ENCODE peak calls at places on chromosomes 6 and 20, in six cellular contexts. P is spleen, V is H1, T is prostate gland, C is transverse colon, W is GM23338. D is an unnamed sample.
A peak's percentile ranks its signal among the peaks of the same experiment; 100 is the strongest.

GRCh38 chr6:49570474-49571079 is 20.1 kb downstream of the C6orf141 start:
- DNase-seq in T (no peak), P (no peak), V (no peak), W (no peak), C (no peak), D (no peak)

GRCh38 chr20:57809661-57810172 is 99.9 kb upstream of the PMEPA1 start:
- DNase-seq in W (no peak), T (peak; percentile 54), P (peak; percentile 63), C (no peak), V (no peak), D (no peak)

GRCh38 chr6:42313941-42314570 is 96.4 kb upstream of the MRPS10 start:
- DNase-seq in C (no peak), T (no peak), V (no peak), W (no peak), P (no peak), D (no peak)

GRCh38 chr6:168086066-168086465 is 7.1 kb upstream of the FRMD1 start:
- DNase-seq in V (no peak), P (no peak), W (no peak), T (no peak), C (no peak), D (no peak)

GRCh38 chr6:12147557-12148316 is 135.6 kb downstream of the HIVEP1 start:
- DNase-seq in P (no peak), V (no peak), T (no peak), C (no peak), W (no peak), D (no peak)

GRCh38 chr6:10633216-10633615 is 61.2 kb downstream of the C6orf52 start:
- DNase-seq in P (no peak), W (no peak), T (no peak), C (no peak), V (no peak), D (no peak)

GRCh38 chr6:100808638-100809275 is 72.4 kb downstream of the ASCC3 start:
- DNase-seq in T (no peak), C (no peak), W (no peak), V (no peak), P (no peak), D (no peak)

GRCh38 chr6:166996406-166996805 is 2.8 kb upstream of the CEP43 start:
- DNase-seq in T (no peak), P (no peak), W (no peak), C (no peak), V (no peak), D (no peak)

GRCh38 chr6:88730602-88731001 is 232.8 kb downstream of the RNGTT start:
- DNase-seq in C (no peak), P (no peak), V (no peak), W (peak; percentile 82), T (no peak), D (no peak)

GRCh38 chr6:166987448-166987847 is 11.7 kb upstream of the CEP43 start:
- DNase-seq in V (no peak), P (no peak), W (no peak), C (no peak), T (no peak), D (no peak)

GRCh38 chr6:20575125-20575524 is 40.9 kb downstream of the CDKAL1 start:
- DNase-seq in V (no peak), W (no peak), P (no peak), C (no peak), T (no peak), D (no peak)

GRCh38 chr6:129469070-129469662 is 240.8 kb downstream of the ARHGAP18 start:
- DNase-seq in P (no peak), V (no peak), C (no peak), W (no peak), T (no peak), D (no peak)

GRCh38 chr20:63457737-63458136 is 14.7 kb downstream of the KCNQ2 start:
- DNase-seq in C (no peak), W (no peak), T (no peak), V (no peak), P (peak; percentile 81), D (peak; percentile 31)

GRCh38 chr6:111793711-111794111 is 79.5 kb downstream of the FYN start:
- DNase-seq in T (no peak), C (peak; percentile 44), V (no peak), P (peak; percentile 86), W (no peak), D (peak; percentile 34)

GRCh38 chr6:37777272-37777736 is 42.2 kb upstream of the ZFAND3 start:
- DNase-seq in T (no peak), W (peak; percentile 62), C (no peak), P (no peak), V (peak; percentile 53), D (no peak)

GRCh38 chr6:17484201-17484606 is 90.8 kb downstream of the CAP2 start:
- DNase-seq in W (no peak), C (no peak), P (no peak), V (peak; percentile 10), T (no peak), D (no peak)

GRCh38 chr6:43706788-43707187 is 19.2 kb upstream of the MRPS18A start:
- DNase-seq in C (no peak), V (no peak), T (no peak), W (no peak), P (no peak), D (no peak)

GRCh38 chr20:32052792-32053362 is 835 bp downstream of the HCK start:
- DNase-seq in C (peak; percentile 55), V (peak; percentile 70), T (no peak), P (peak; percentile 96), W (peak; percentile 88), D (peak; percentile 49)

GRCh38 chr20:57224641-57225138 is 41.8 kb downstream of the BMP7 start:
- DNase-seq in T (no peak), C (no peak), V (no peak), W (no peak), P (no peak), D (no peak)

GRCh38 chr20:53983401-53983800 is 87.0 kb downstream of the BCAS1 start:
- DNase-seq in P (no peak), V (no peak), W (no peak), T (no peak), C (no peak), D (no peak)

GRCh38 chr20:53982624-53983023 is 87.8 kb downstream of the BCAS1 start:
- DNase-seq in C (no peak), W (no peak), T (no peak), V (no peak), P (no peak), D (no peak)

GRCh38 chr20:53986037-53986436 is 84.4 kb downstream of the BCAS1 start:
- DNase-seq in V (no peak), T (no peak), W (no peak), P (no peak), C (no peak), D (no peak)

GRCh38 chr20:53984781-53985518 is 85.4 kb downstream of the BCAS1 start:
- DNase-seq in P (no peak), V (no peak), W (no peak), C (no peak), T (no peak), D (no peak)

GRCh38 chr20:53984354-53984753 is 86.0 kb downstream of the BCAS1 start:
- DNase-seq in P (no peak), C (no peak), W (no peak), V (no peak), T (no peak), D (no peak)
- TF ChIP-seq POLR2AphosphoS5 in P (no peak), C (no peak), W (no peak), V (no peak), T (no peak), D (no peak)

DNA sequence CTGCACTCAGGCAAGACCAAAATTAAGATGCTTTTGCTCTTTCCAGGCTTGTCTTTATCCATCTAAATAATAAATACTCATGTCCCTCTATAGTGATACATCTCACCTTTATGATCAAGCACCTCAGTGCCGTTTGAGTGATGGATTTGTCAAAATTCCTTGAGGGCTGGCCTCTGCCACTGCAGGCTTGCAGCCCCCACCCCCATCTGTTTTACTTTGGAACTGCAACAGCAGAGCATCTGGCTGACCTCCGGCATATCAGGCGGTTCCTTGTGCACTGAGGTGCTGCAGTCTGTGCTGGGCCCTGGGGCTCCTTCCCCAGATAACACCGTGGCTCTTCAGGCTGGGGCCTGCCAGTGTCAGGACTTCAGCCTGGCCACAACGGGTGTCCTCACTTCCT is 386.9 kb downstream of the CDH26 start:
- DNase-seq in P (no peak), C (no peak), T (no peak), V (no peak), W (peak; percentile 13), D (no peak)
- TF ChIP-seq CTCF in P (no peak), C (no peak), T (no peak), V (no peak), W (no peak), D (no peak)

GRCh38 chr6:50817638-50817950 is 1.1 kb upstream of the TFAP2B start:
- DNase-seq in V (no peak), C (no peak), T (no peak), W (no peak), P (no peak), D (no peak)

GRCh38 chr6:50819906-50820589 is 1.4 kb downstream of the TFAP2B start:
- DNase-seq in C (no peak), P (no peak), V (no peak), T (no peak), W (peak; percentile 71), D (no peak)

GRCh38 chr6:50816947-50817637 is 1.6 kb upstream of the TFAP2B start:
- DNase-seq in P (no peak), T (no peak), W (no peak), C (no peak), V (no peak), D (no peak)

GRCh38 chr6:50819527-50819905 is 845 bp downstream of the TFAP2B start:
- DNase-seq in V (peak; percentile 73), T (no peak), W (no peak), P (no peak), C (no peak), D (no peak)

DNA sequence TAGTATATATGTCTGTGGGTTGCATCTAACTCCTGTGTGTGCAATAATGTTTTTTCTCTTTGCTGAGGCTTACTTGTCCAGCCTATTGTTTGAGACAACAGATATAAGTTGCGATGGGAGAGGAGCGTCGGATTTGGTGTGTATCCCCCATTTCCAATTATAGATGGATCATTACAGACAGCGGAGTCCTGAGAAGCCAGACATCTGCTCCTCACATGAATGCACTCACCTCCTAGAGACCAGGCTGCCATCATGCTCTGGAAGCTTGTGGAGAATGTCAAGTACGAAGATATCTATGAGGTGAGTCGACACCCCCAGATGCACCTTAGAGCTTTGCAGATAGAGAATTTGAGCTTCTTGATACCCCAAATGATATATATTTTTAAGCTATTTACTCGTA is at the start of gene TFAP2B:
- DNase-seq in C (no peak), W (no peak), T (no peak), V (no peak), P (no peak), D (no peak)
- TF ChIP-seq POLR2AphosphoS5 in C (no peak), W (no peak), T (no peak), V (no peak), P (no peak), D (no peak)

DNA sequence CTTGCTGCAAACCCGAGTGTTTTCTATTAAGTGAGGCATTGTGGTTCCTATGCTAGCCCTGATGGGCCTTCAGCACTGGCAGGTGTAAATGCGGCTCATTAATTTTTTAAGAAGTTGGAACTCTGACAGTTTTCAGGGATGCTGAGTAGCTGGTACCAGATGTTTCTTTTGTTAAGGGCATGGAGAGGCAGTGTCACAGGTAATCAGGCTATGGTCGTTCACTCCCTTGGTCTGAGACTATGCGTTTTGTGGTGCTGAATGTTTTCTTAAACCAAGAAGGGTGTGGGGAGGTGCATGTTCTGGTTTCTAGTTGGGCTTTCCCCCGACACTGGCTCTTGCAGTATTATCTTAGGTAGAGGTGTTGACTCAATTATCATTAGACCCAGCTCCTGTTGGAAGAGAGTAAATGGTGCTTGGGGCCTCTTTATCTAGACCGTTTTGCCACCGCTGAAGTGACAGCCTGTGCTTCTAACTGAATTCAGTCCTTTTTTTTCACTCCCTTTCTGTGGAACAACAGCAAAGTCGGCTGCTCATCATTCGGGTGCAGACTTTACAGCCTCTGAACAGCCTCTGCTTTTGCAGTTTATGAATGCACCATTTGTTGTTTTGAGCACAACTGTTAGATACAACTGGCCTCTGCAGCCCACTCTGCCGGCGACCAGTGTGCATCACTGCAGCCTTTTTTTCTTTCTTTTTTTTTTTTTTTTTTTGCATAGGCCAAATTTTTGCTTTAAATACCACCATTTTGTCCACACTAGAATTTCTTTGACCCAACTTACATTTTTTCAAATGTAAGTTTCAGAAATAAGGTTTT is 35.6 kb downstream of the RREB1 start:
- DNase-seq in T (no peak), P (no peak), W (no peak), C (no peak), V (no peak), D (no peak)
- TF ChIP-seq CTCF in T (no peak), P (no peak), W (no peak), C (no peak), V (no peak), D (no peak)